ENCODE peak calls at places on chromosomes 6 and 20, in seven cellular contexts. A is ovary, E is Peyer's patch, Z is IMR-90, N is spleen, L is H54, G is upper lobe of left lung. I is an unnamed sample.

GRCh38 chr6:136607204-136607931 is 57.1 kb upstream of the MAP7 start:
- DNase-seq in A (no peak), E (no peak), Z (peak), N (no peak), L (no peak), G (no peak), I (no peak)

GRCh38 chr6:19837511-19838441 is 606 bp downstream of the ID4 start:
- DNase-seq in A (peak), E (no peak), Z (peak), N (no peak), L (no peak), G (peak), I (peak)

GRCh38 chr6:98835149-98836024 is 1.0 kb downstream of the POU3F2 start:
- DNase-seq in A (no peak), E (no peak), Z (no peak), N (peak), L (no peak), G (peak), I (no peak)

GRCh38 chr6:146200136-146200708 is 171.4 kb downstream of the GRM1 start:
- DNase-seq in A (no peak), E (no peak), Z (no peak), N (no peak), L (no peak), G (no peak), I (no peak)

GRCh38 chr6:149472241-149472640 is 12.6 kb downstream of the ZC3H12D start:
- DNase-seq in A (no peak), E (no peak), Z (no peak), N (no peak), L (no peak), G (no peak), I (no peak)

GRCh38 chr6:378090-378957 is 13.2 kb upstream of the IRF4 start:
- DNase-seq in A (no peak), E (peak), Z (no peak), N (peak), L (no peak), G (no peak), I (no peak)

GRCh38 chr6:105515054-105515453 is 112.2 kb upstream of the PREP start:
- DNase-seq in A (no peak), E (no peak), Z (no peak), N (no peak), L (no peak), G (no peak), I (no peak)

GRCh38 chr6:35148167-35148741 is 7.1 kb upstream of the TCP11 start:
- DNase-seq in A (no peak), E (no peak), Z (peak), N (no peak), L (peak), G (no peak), I (no peak)

GRCh38 chr6:9172096-9172495 is 736.8 kb upstream of the SLC35B3 start:
- DNase-seq in A (no peak), E (no peak), Z (no peak), N (no peak), L (no peak), G (no peak), I (no peak)

GRCh38 chr6:66662196-66662595 is 955.2 kb upstream of the EYS start:
- DNase-seq in A (no peak), E (no peak), Z (peak), N (no peak), L (no peak), G (no peak), I (no peak)

GRCh38 chr6:111361648-111362047 is 121.4 kb downstream of the REV3L start:
- DNase-seq in A (no peak), E (peak), Z (peak), N (no peak), L (no peak), G (no peak), I (peak)

GRCh38 chr20:45456632-45457031 is 12.9 kb upstream of the WFDC2 start:
- DNase-seq in A (no peak), E (no peak), Z (no peak), N (no peak), L (no peak), G (no peak), I (peak)

GRCh38 chr6:34027445-34027936 is 118.4 kb downstream of the GRM4 start:
- DNase-seq in A (peak), E (peak), Z (peak), N (peak), L (peak), G (peak), I (peak)

GRCh38 chr20:32943490-32944052 is 60.7 kb downstream of the SUN5 start:
- DNase-seq in A (no peak), E (no peak), Z (no peak), N (no peak), L (no peak), G (no peak), I (no peak)
- TF ChIP-seq POLR2A in A (no peak), E (no peak), Z (no peak), N (no peak), L (no peak), G (no peak), I (no peak)

DNA sequence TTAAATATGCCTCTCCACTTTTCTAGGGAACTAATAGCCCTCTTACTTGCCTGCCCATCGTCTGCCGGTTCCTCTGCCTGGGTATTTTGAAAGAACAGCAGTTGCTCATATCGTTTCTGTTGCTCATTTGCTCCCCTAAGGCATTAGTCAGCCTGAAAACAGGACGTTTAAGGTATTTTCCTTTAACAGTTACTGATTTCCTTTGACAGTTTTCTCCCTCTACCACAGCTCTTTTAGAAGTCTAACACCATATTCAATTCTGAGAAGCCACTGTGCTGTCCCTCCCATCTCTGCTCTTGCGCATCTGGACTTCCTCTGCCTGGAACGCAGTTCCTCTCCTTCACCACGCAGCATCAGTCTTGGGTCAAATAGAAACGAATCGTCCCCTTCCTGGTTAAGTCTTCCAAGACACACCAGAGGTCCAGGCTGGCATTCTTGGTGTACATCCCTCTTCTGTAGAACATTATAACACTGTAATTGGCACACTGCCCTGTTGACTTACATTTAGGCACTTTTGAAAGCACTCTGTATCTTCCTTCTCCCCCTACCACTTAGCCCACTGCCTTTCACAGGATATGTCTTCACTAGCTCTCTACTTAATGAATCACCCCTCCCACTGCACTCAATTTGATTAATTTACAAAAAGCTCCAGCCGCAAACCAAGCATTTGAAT is 141.0 kb upstream of the CARMIL1 start:
- DNase-seq in A (peak), E (peak), Z (peak), N (peak), L (peak), G (no peak), I (peak)
- TF ChIP-seq POLR2A in A (peak), E (peak), Z (no peak), N (peak), L (peak), G (peak), I (peak)

GRCh38 chr6:56845027-56845426 is 109.9 kb upstream of the BEND6 start:
- DNase-seq in A (no peak), E (no peak), Z (no peak), N (no peak), L (no peak), G (no peak), I (no peak)

GRCh38 chr6:56841751-56842150 is 113.2 kb upstream of the BEND6 start:
- DNase-seq in A (no peak), E (no peak), Z (no peak), N (no peak), L (no peak), G (no peak), I (no peak)

GRCh38 chr6:56841372-56841749 is 113.5 kb upstream of the BEND6 start:
- DNase-seq in A (no peak), E (no peak), Z (no peak), N (no peak), L (no peak), G (no peak), I (no peak)

GRCh38 chr6:56842602-56843475 is 112.1 kb upstream of the BEND6 start:
- DNase-seq in A (peak), E (no peak), Z (peak), N (peak), L (no peak), G (no peak), I (no peak)

GRCh38 chr6:56843476-56844349 is 111.2 kb upstream of the BEND6 start:
- DNase-seq in A (peak), E (peak), Z (peak), N (peak), L (peak), G (peak), I (peak)
- TF ChIP-seq POLR2A in A (peak), E (no peak), Z (no peak), N (no peak), L (peak), G (peak), I (no peak)

GRCh38 chr20:38192323-38192885 is 27.3 kb upstream of the TGM2 start:
- DNase-seq in A (no peak), E (no peak), Z (no peak), N (no peak), L (no peak), G (no peak), I (no peak)
- TF ChIP-seq POLR2A in A (no peak), E (no peak), Z (no peak), N (no peak), L (no peak), G (no peak), I (no peak)

DNA sequence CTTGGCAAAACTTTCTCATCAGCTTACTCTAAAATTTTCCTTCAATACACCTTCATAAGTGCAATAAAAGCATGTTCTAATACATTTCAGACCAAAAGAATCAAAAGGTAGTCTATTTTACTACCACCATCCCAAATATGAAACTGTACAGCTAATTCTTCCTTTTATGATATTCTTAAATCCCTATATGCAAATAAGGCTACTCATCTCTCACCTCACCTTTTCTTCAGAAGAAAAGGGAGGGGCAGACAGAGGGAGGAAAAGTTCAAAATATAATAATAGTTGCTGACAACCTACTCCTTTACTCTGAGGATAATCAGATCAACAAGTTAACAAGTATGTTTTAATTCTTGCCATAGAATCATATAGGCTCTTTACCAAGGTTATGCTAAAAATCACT is 7.4 kb downstream of the C6orf120 start:
- DNase-seq in A (no peak), E (no peak), Z (no peak), N (no peak), L (no peak), G (no peak), I (no peak)
- TF ChIP-seq POLR2A in A (no peak), E (no peak), Z (no peak), N (no peak), L (no peak), G (no peak), I (no peak)

I was measured in erythroblast.